ENCODE peak calls at places on chromosomes 7 and 10, in six cellular contexts. D is EL; N is activated CD8-positive, alpha-beta T cell treated with anti-CD3 and anti-CD28 coated beads, Interleukin-2, amount 10 ng/mL, durations not matched to agents 7 days and 5 days; R is fibroblast of mammary gland; F is smooth muscle cell of the brain vasculature; B is M059J. L is an unnamed sample.

GRCh38 chr7:70569335-70569819 is 562.6 kb upstream of the GALNT17 start:
- DNase-seq in N (no peak), R (no peak), B (peak; percentile 20), F (no peak), D (no peak), L (no peak)

GRCh38 chr7:21671859-21672258 is 129.0 kb downstream of the DNAH11 start:
- DNase-seq in R (no peak), B (no peak), N (no peak), D (no peak), F (no peak), L (no peak)

GRCh38 chr10:132511692-132512442 is 25.7 kb upstream of the INPP5A start:
- DNase-seq in B (no peak), R (no peak), D (no peak), N (no peak), F (no peak), L (no peak)

GRCh38 chr10:21030096-21030495 is 133.0 kb upstream of the NEBL start:
- DNase-seq in B (peak; percentile 24), F (no peak), D (no peak), N (no peak), R (peak; percentile 46), L (no peak)

GRCh38 chr7:41268874-41269273 is 434.0 kb downstream of the INHBA start:
- DNase-seq in R (peak; percentile 14), B (peak; percentile 46), F (no peak), N (no peak), D (no peak), L (no peak)

GRCh38 chr7:2065516-2065915 is 167.2 kb downstream of the MAD1L1 start:
- DNase-seq in D (no peak), F (no peak), B (no peak), N (no peak), R (no peak), L (no peak)

GRCh38 chr7:123692471-123692877 is 36.8 kb downstream of the LMOD2 start:
- DNase-seq in N (no peak), B (no peak), D (no peak), F (no peak), R (no peak), L (no peak)

GRCh38 chr7:34222722-34223121 is 317.4 kb downstream of the BMPER start:
- DNase-seq in N (no peak), B (no peak), R (no peak), F (no peak), D (no peak), L (no peak)

GRCh38 chr10:34758447-34758996 is 56.6 kb downstream of the PARD3 start:
- DNase-seq in B (peak; percentile 90), F (no peak), N (no peak), D (peak; percentile 93), R (peak; percentile 93), L (peak; percentile 94)

GRCh38 chr10:11782793-11783557 is 40.2 kb upstream of the PROSER2 start:
- DNase-seq in D (peak; percentile 61), F (peak; percentile 29), R (peak; percentile 56), N (peak; percentile 30), B (peak; percentile 50), L (peak; percentile 25)

GRCh38 chr7:3297105-3297819 is 3.8 kb upstream of the SDK1 start:
- DNase-seq in B (no peak), N (no peak), R (no peak), F (no peak), D (no peak), L (no peak)

GRCh38 chr10:3102721-3103410 is 35.5 kb downstream of the PFKP start:
- DNase-seq in F (no peak), R (peak; percentile 77), D (no peak), N (no peak), B (peak; percentile 22), L (no peak)

GRCh38 chr7:139850906-139851305 is 21.8 kb downstream of the TBXAS1 start:
- DNase-seq in B (no peak), R (no peak), F (no peak), D (no peak), N (no peak), L (no peak)

GRCh38 chr7:131638641-131639430 is 82.4 kb upstream of the PODXL start:
- DNase-seq in F (no peak), N (no peak), D (no peak), B (no peak), R (no peak), L (no peak)

GRCh38 chr10:113992601-113993011 is 51.1 kb upstream of the ADRB1 start:
- DNase-seq in F (no peak), B (peak; percentile 52), D (peak; percentile 26), R (peak; percentile 42), N (no peak), L (peak; percentile 69)

GRCh38 chr10:65350619-65351018 is 1575.2 kb upstream of the LRRTM3 start:
- DNase-seq in F (no peak), D (no peak), N (no peak), B (no peak), R (no peak), L (no peak)

GRCh38 chr10:123136806-123137642 is 1.3 kb downstream of the HMX3 start:
- DNase-seq in N (no peak), B (peak; percentile 28), F (no peak), R (no peak), D (peak; percentile 30), L (peak; percentile 48)

GRCh38 chr7:27329917-27330316 is 87.3 kb downstream of the EVX1 start:
- DNase-seq in F (no peak), B (no peak), R (peak; percentile 7), N (no peak), D (no peak), L (no peak)

GRCh38 chr7:460374-461117 is 59.1 kb downstream of the PDGFA start:
- DNase-seq in N (no peak), R (peak; percentile 47), F (no peak), B (no peak), D (peak; percentile 64), L (peak; percentile 50)

GRCh38 chr7:6121141-6121540 is 90.0 kb downstream of the ANKRD61 start:
- DNase-seq in D (peak; percentile 40), N (no peak), R (peak; percentile 62), B (peak; percentile 56), F (no peak), L (peak; percentile 70)

GRCh38 chr7:36005286-36005685 is 147.8 kb upstream of the EEPD1 start:
- DNase-seq in F (no peak), R (no peak), N (no peak), D (no peak), B (no peak), L (no peak)

GRCh38 chr10:77669892-77670291 is 32.3 kb upstream of the KCNMA1 start:
- DNase-seq in D (peak; percentile 32), F (no peak), N (no peak), B (peak; percentile 30), R (peak; percentile 14), L (no peak)